ENCODE peak calls at places on chromosomes 2 and 18, in six cellular contexts. D is T-helper 17 cell; J is stimulated activated naive CD8-positive, alpha-beta T cell treated with anti-CD3 and anti-CD28 coated beads, Interleukin-15, amount 100 ng/mL, for 72 hours; Z is right cardiac atrium; K is psoas muscle; E is left colon. N is an unnamed sample.

GRCh38 chr2:106126705-106127281 is 67.3 kb downstream of the UXS1 start:
- ATAC-seq in D (no peak), E (peak; percentile 89), J (no peak), Z (no peak), K (no peak), N (no peak)

GRCh38 chr2:11004206-11004605 is 92.5 kb downstream of the KCNF1 start:
- ATAC-seq in J (no peak), D (no peak), K (no peak), E (no peak), Z (no peak), N (peak; percentile 99)

GRCh38 chr2:176246324-176246723 is 22.9 kb upstream of the MTX2 start:
- ATAC-seq in E (no peak), K (no peak), D (no peak), Z (no peak), J (no peak), N (no peak)

GRCh38 chr2:28664120-28664842 is 87.3 kb upstream of the PPP1CB start:
- ATAC-seq in Z (peak; percentile 66), J (no peak), K (peak; percentile 39), E (peak; percentile 55), D (no peak), N (peak; percentile 35)

GRCh38 chr2:151091583-151091982 is 170.1 kb downstream of the RBM43 start:
- ATAC-seq in E (no peak), Z (no peak), J (no peak), K (no peak), D (no peak), N (no peak)

GRCh38 chr2:56448999-56449431 is 265.2 kb downstream of the CCDC85A start:
- ATAC-seq in D (no peak), E (peak; percentile 95), K (no peak), Z (no peak), J (no peak), N (no peak)

GRCh38 chr2:160140471-160140870 is 59.6 kb downstream of the ITGB6 start:
- ATAC-seq in E (no peak), Z (no peak), K (no peak), D (no peak), J (no peak), N (no peak)

GRCh38 chr2:85413592-85414421 is 3.6 kb upstream of the CAPG start:
- ATAC-seq in D (no peak), Z (peak; percentile 30), J (peak; percentile 39), E (peak; percentile 42), K (no peak), N (peak; percentile 75)

GRCh38 chr2:223989860-223990237 is 32.6 kb downstream of the MRPL44 start:
- ATAC-seq in Z (no peak), D (no peak), K (no peak), J (no peak), E (no peak), N (no peak)

GRCh38 chr18:10247402-10248117 is 206.9 kb upstream of the APCDD1 start:
- ATAC-seq in E (no peak), Z (peak; percentile 81), J (no peak), D (no peak), K (peak; percentile 44), N (no peak)

GRCh38 chr18:44654555-44654954 is 26.1 kb upstream of the SETBP1 start:
- ATAC-seq in E (no peak), D (no peak), Z (no peak), K (no peak), J (no peak), N (peak; percentile 84)